ENCODE peak calls at places on chromosomes 12 and 14, in eight cellular contexts. A, N, T, I, V, K, O and P are unnamed samples.

GRCh38 chr12:71694099-71694820 is 8.4 kb downstream of the TMEM19 start:
- DNase-seq in O (no peak), I (no peak), N (no peak), V (no peak), A (peak), T (peak), K (peak), P (no peak)

GRCh38 chr12:19449814-19450213 is 10.5 kb downstream of the AEBP2 start:
- DNase-seq in A (no peak), T (no peak), K (no peak), I (no peak), O (no peak), V (no peak), N (no peak), P (no peak)

GRCh38 chr12:84135879-84136278 is 776.7 kb downstream of the SLC6A15 start:
- DNase-seq in A (no peak), N (no peak), I (no peak), T (no peak), V (no peak), O (no peak), K (no peak), P (no peak)

GRCh38 chr12:62627181-62627580 is 160.6 kb downstream of the MON2 start:
- DNase-seq in V (no peak), N (no peak), I (no peak), A (no peak), O (no peak), K (no peak), T (no peak), P (no peak)

GRCh38 chr14:104816678-104816945 is 15.7 kb downstream of the ZBTB42 start:
- DNase-seq in A (no peak), I (no peak), T (no peak), N (no peak), V (no peak), O (no peak), K (no peak), P (no peak)

GRCh38 chr14:68704736-68705720 is 87.8 kb downstream of the ZFP36L1 start:
- DNase-seq in T (no peak), A (peak), O (no peak), V (peak), I (no peak), N (no peak), K (no peak), P (no peak)

GRCh38 chr12:109583733-109584132 is 10.1 kb downstream of the MVK start:
- DNase-seq in N (no peak), T (no peak), A (no peak), O (no peak), I (no peak), V (no peak), K (no peak), P (no peak)

GRCh38 chr14:50792058-50792477 is 38.9 kb downstream of the NIN start:
- DNase-seq in K (peak), T (no peak), V (no peak), N (no peak), I (no peak), A (no peak), O (no peak), P (no peak)

GRCh38 chr12:42483534-42483857 is 106.0 kb downstream of the PRICKLE1 start:
- DNase-seq in A (no peak), N (no peak), K (no peak), V (no peak), I (no peak), T (no peak), O (no peak), P (no peak)

GRCh38 chr12:111773801-111774551 is 7.2 kb downstream of the ALDH2 start:
- DNase-seq in T (peak), O (peak), I (peak), A (peak), N (no peak), V (peak), K (no peak), P (no peak)

GRCh38 chr14:51219473-51220448 is 20.3 kb upstream of the TMX1 start:
- DNase-seq in K (no peak), N (no peak), T (no peak), V (peak), O (no peak), A (peak), I (no peak), P (no peak)

GRCh38 chr12:69254046-69254445 is 14.7 kb downstream of the CPSF6 start:
- DNase-seq in I (no peak), A (peak), O (no peak), N (no peak), V (peak), T (no peak), K (peak), P (no peak)

GRCh38 chr14:43145361-43145760 is 1361.7 kb downstream of the FSCB start:
- DNase-seq in K (no peak), A (no peak), I (no peak), V (no peak), T (no peak), O (no peak), N (no peak), P (no peak)

GRCh38 chr14:65966188-65966587 is 520.0 kb upstream of the CCDC196 start:
- DNase-seq in O (no peak), A (no peak), I (no peak), V (no peak), N (no peak), T (no peak), K (no peak), P (no peak)
- TF ChIP-seq CTCF in O (no peak), A (no peak), I (no peak), V (no peak), N (no peak), T (no peak), K (peak), P (no peak)

GRCh38 chr12:1505576-1505975 is 88.8 kb downstream of the FBXL14 start:
- DNase-seq in K (no peak), A (no peak), V (no peak), N (no peak), I (no peak), T (no peak), O (no peak), P (no peak)
- TF ChIP-seq CTCF in K (no peak), A (no peak), V (no peak), N (no peak), I (no peak), T (no peak), O (no peak), P (no peak)

GRCh38 chr12:113473400-113473799 is 1.7 kb upstream of the LHX5 start:
- DNase-seq in V (no peak), T (no peak), O (no peak), A (no peak), I (no peak), N (no peak), K (no peak), P (no peak)

GRCh38 chr12:113475451-113476085 is 3.9 kb upstream of the LHX5 start:
- DNase-seq in I (no peak), K (no peak), O (no peak), A (no peak), V (no peak), N (no peak), T (no peak), P (no peak)

GRCh38 chr12:113472191-113473190 is 820 bp upstream of the LHX5 start:
- DNase-seq in O (no peak), A (no peak), V (no peak), I (no peak), N (no peak), T (no peak), K (no peak), P (no peak)

GRCh38 chr12:113474635-113475436 is 3.2 kb upstream of the LHX5 start:
- DNase-seq in A (no peak), N (no peak), T (no peak), I (no peak), V (no peak), O (no peak), K (no peak), P (no peak)

DNA sequence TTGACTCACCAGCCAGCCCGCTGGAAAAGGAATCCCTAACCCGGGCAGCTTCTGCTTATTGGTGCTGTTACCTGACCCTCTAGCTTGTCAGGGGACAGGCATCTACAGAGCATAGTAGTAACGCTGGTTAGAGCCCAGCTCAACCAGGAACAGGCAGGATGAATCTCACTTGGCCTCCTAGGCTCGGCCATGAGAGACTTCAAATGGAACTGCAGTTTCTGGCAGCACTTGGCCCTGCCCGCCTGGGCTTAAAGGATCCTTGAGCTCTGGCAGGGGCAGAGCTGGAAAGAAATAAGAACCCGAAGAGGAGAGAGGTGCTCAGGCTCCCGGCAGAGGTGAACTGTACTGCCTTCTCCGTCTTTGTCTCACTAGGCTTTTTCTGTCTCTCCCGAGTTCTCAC is 2.3 kb upstream of the LHX5 start:
- DNase-seq in I (no peak), A (no peak), K (no peak), O (no peak), V (no peak), N (no peak), T (no peak), P (no peak)
- TF ChIP-seq CTCF in I (no peak), A (no peak), K (no peak), O (no peak), V (no peak), N (no peak), T (no peak), P (no peak)

GRCh38 chr12:118034429-118035193 is 18.1 kb downstream of the RFC5 start:
- DNase-seq in T (peak), I (no peak), N (no peak), K (no peak), O (no peak), V (peak), A (peak), P (no peak)
- TF ChIP-seq CTCF in T (peak), I (peak), N (peak), K (no peak), O (peak), V (peak), A (peak), P (no peak)

DNA sequence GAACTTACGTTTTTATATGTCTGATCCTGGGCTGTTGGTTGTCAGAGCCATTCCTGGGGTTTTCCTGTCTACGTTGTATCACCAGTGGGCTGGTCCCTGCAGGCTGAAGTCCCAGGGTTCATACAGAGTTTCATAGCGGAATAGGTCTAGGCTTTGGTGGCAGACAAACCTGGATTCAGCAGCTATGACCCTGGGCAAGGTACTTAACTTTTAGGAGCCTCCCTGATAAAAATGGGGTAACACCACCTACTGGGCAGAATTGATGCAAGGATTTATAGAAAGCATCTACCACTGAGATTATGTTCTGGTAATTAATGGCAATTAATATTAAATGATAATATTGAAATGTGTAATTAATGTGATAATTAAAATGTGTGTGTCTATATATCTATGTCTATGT is 141.2 kb downstream of the SYNE2 start:
- DNase-seq in T (no peak), A (peak), O (no peak), N (no peak), I (no peak), K (no peak), V (peak), P (no peak)
- TF ChIP-seq CTCF in T (no peak), A (peak), O (peak), N (peak), I (no peak), K (peak), V (peak), P (peak)

GRCh38 chr12:78181544-78182162 is 351.0 kb downstream of the NAV3 start:
- DNase-seq in T (no peak), N (peak), K (no peak), I (no peak), O (no peak), A (peak), V (peak), P (no peak)
- TF ChIP-seq CTCF in T (no peak), N (peak), K (peak), I (peak), O (peak), A (peak), V (peak), P (peak)

DNA sequence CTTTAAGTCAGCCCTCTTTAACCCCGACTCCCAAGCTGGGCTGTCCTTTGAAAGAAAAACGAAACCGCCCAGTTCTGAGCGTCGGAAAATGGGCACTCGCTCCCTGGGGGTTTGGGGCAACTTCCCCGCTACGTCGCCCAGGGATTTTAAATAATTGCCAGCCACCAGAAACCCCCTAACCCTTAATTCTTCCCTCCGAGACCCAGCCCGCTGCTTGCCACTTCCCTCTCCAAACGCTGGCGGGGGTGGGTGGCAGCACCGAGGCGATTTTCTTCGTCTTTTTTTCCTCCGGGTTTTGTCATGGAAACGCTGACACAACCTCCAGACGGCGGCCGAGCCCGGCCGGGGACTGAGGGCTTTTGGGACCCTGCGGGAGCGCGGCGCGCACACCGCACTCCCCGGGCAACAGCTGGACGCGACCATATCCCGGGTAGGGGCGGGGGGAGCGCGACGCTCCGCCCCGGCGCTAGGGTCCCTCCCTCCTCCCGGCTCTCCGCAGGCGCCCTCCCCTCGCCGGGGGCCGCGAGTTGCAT is at the start of gene CHST11:
- DNase-seq in V (peak), O (peak), T (peak), N (peak), A (peak), I (peak), K (no peak), P (peak)
- TF ChIP-seq CTCF in V (peak), O (peak), T (no peak), N (peak), A (peak), I (peak), K (peak), P (no peak)

GRCh38 chr14:90383126-90383730 is 13.6 kb upstream of the CALM1 start:
- DNase-seq in A (peak), K (peak), T (peak), V (peak), I (peak), O (peak), N (peak), P (peak)
- TF ChIP-seq CTCF in A (no peak), K (no peak), T (no peak), V (no peak), I (peak), O (no peak), N (peak), P (no peak)

DNA sequence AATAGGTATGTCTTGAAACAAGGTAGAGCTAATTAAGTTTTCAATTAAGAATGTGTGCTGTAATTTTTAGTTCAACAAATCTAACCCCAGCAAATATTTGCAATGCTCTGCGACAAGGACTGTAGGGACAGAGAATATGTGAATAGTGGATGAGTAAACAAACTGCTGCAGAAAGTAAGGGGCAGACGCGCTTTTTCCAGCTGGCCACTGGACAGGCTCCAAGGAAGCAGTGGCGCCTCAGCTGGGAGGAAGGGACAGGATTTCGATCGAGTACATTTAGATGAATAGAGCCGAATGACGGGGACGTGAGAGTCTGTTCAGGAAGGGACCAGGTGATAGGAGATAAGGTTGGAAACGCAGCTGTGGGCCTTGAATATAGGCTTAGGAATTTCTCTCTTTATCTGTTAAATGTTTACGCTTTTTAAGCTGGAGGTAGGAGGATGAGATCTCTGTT is 69.3 kb downstream of the ELK3 start:
- DNase-seq in T (no peak), I (no peak), O (no peak), N (no peak), A (no peak), V (peak), K (no peak), P (no peak)
- TF ChIP-seq CTCF in T (no peak), I (no peak), O (no peak), N (no peak), A (no peak), V (no peak), K (no peak), P (no peak)

DNA sequence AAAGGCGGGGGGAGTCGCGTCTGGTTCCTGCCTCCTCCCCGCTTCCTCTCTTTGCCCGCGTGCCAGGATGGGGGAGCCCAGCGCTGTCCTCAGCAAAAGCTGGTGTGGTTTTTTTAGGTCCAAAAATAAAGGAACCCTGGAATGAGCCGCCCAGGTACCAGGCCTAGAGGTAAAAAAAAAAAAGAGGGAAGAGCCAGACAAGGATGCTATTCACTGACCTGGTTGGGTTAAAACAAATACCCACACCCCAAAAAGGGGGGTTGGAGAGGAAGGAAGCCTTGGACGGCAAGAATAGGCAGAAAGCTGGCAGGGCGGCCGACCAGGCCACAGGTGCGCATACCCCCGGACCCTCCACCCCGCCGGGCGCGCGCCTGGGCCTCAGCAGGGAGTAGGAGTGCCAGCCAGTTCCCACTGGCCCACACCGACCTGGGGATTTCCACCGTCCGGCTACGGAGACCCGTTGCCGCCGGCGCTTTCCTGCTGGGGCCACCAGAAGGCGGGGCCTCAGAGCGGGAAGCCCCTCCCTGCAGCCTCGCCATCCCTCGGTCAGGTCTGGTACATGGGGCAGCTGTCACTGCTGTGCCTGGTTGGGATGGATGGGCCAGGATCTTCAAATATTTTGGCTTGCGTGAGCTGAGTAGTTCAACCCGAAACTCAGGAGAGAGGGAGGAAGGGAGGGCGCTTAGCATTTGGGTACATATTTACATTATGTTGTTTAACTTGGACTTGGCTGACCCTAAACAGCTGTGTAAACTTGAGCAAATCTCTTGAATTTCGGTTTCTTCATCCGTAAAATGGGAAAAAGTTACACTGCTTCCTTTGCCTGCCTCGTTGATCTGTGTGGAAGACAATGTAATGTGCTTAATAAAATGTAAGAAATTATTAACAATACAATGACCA is 5.4 kb upstream of the IRF2BPL start:
- DNase-seq in A (peak), N (peak), K (peak), T (peak), O (no peak), V (peak), I (peak), P (peak)
- TF ChIP-seq CTCF in A (no peak), N (no peak), K (no peak), T (no peak), O (no peak), V (no peak), I (no peak), P (no peak)